ENCODE peak calls at places on chromosomes 3 and 15, in ten cellular contexts. V, G, O, R, C, L, E, A, S and I are unnamed samples.

GRCh38 chr3:51933471-51934138 is 8.1 kb downstream of the RRP9 start:
- DNase-seq in V (no peak), G (no peak), O (no peak), R (no peak), C (no peak), L (no peak), E (no peak), A (no peak), S (no peak), I (no peak)

GRCh38 chr15:39834256-39834655 is 51.6 kb upstream of the FSIP1 start:
- DNase-seq in V (no peak), G (no peak), O (no peak), R (no peak), C (peak), L (no peak), E (no peak), A (no peak), S (no peak), I (peak)

GRCh38 chr3:66809579-66809958 is 188.5 kb upstream of the KBTBD8 start:
- DNase-seq in V (no peak), G (no peak), O (no peak), R (no peak), C (no peak), L (no peak), E (peak), A (peak), S (no peak), I (no peak)

GRCh38 chr3:139532996-139533395 is 6.5 kb downstream of the RBP1 start:
- DNase-seq in V (no peak), G (no peak), O (no peak), R (no peak), C (peak), L (no peak), E (no peak), A (no peak), S (no peak), I (peak)

GRCh38 chr15:80599359-80599758 is 95.8 kb upstream of the ABHD17C start:
- DNase-seq in V (no peak), G (no peak), O (no peak), R (peak), C (peak), L (no peak), E (no peak), A (no peak), S (no peak), I (peak)

GRCh38 chr3:152458023-152458724 is 189.4 kb downstream of the MBNL1 start:
- DNase-seq in V (no peak), G (no peak), O (no peak), R (no peak), C (no peak), L (no peak), E (no peak), A (no peak), S (no peak), I (no peak)

GRCh38 chr15:45333550-45333949 is 44.8 kb downstream of the GATM start:
- DNase-seq in V (peak), G (no peak), O (no peak), R (peak), C (peak), L (no peak), E (no peak), A (no peak), S (no peak), I (peak)

GRCh38 chr3:177197934-177198484 is 727 bp upstream of the TBL1XR1 start:
- DNase-seq in V (no peak), G (no peak), O (no peak), R (peak), C (no peak), L (no peak), E (no peak), A (no peak), S (no peak), I (peak)

GRCh38 chr3:192033246-192033645 is 572.3 kb downstream of the PYDC2 start:
- DNase-seq in V (no peak), G (no peak), O (no peak), R (no peak), C (peak), L (no peak), E (no peak), A (no peak), S (no peak), I (no peak)

GRCh38 chr3:131141770-131142169 is 115.1 kb downstream of the NEK11 start:
- DNase-seq in V (no peak), G (no peak), O (no peak), R (no peak), C (no peak), L (no peak), E (no peak), A (no peak), S (no peak), I (no peak)

GRCh38 chr3:5229414-5229813 is 41.9 kb downstream of the EDEM1 start:
- DNase-seq in V (no peak), G (no peak), O (no peak), R (no peak), C (no peak), L (no peak), E (no peak), A (no peak), S (no peak), I (no peak)

GRCh38 chr15:53434174-53434678 is 325.2 kb downstream of the WDR72 start:
- DNase-seq in V (no peak), G (no peak), O (no peak), R (no peak), C (no peak), L (no peak), E (no peak), A (no peak), S (no peak), I (no peak)

GRCh38 chr3:148372476-148372875 is 325.2 kb upstream of the AGTR1 start:
- DNase-seq in V (no peak), G (peak), O (no peak), R (peak), C (peak), L (no peak), E (no peak), A (no peak), S (no peak), I (no peak)

GRCh38 chr3:115885621-115886020 is 262.3 kb downstream of the GAP43 start:
- DNase-seq in V (no peak), G (no peak), O (no peak), R (no peak), C (peak), L (no peak), E (no peak), A (peak), S (no peak), I (peak)

GRCh38 chr3:170811928-170812591 is 57.9 kb downstream of the RPL22L1 start:
- DNase-seq in V (peak), G (peak), O (no peak), R (peak), C (peak), L (peak), E (peak), A (peak), S (peak), I (peak)

GRCh38 chr3:15637131-15637951 is 35.8 kb downstream of the BTD start:
- DNase-seq in V (no peak), G (no peak), O (no peak), R (no peak), C (peak), L (no peak), E (no peak), A (no peak), S (no peak), I (no peak)

GRCh38 chr3:14175383-14176037 is 2.9 kb downstream of the XPC start:
- DNase-seq in V (no peak), G (no peak), O (no peak), R (no peak), C (peak), L (no peak), E (peak), A (no peak), S (no peak), I (peak)

GRCh38 chr3:63349583-63350177 is 71.6 kb downstream of the SYNPR start:
- DNase-seq in V (peak), G (no peak), O (no peak), R (peak), C (peak), L (peak), E (peak), A (peak), S (no peak), I (peak)

GRCh38 chr3:134079111-134079531 is 49.4 kb upstream of the SLCO2A1 start:
- DNase-seq in V (no peak), G (no peak), O (no peak), R (no peak), C (no peak), L (no peak), E (no peak), A (no peak), S (no peak), I (no peak)

GRCh38 chr15:89406218-89406716 is 71.6 kb upstream of the POLG start:
- DNase-seq in V (no peak), G (no peak), O (no peak), R (no peak), C (no peak), L (no peak), E (no peak), A (no peak), S (no peak), I (no peak)

GRCh38 chr3:71088019-71088711 is 495.4 kb downstream of the FOXP1 start:
- DNase-seq in V (no peak), G (no peak), O (no peak), R (no peak), C (no peak), L (no peak), E (no peak), A (no peak), S (no peak), I (no peak)

GRCh38 chr3:28940530-28940929 is 340.3 kb upstream of the RBMS3 start:
- DNase-seq in V (no peak), G (peak), O (no peak), R (no peak), C (peak), L (no peak), E (no peak), A (no peak), S (no peak), I (peak)

GRCh38 chr15:36757189-36757814 is 177.9 kb downstream of the CDIN1 start:
- DNase-seq in V (no peak), G (no peak), O (no peak), R (no peak), C (peak), L (no peak), E (no peak), A (no peak), S (no peak), I (no peak)

GRCh38 chr3:192929755-192930491 is 12.3 kb upstream of the MB21D2 start:
- DNase-seq in V (no peak), G (no peak), O (no peak), R (no peak), C (peak), L (no peak), E (no peak), A (no peak), S (no peak), I (peak)

GRCh38 chr15:52220896-52221660 is 29.9 kb upstream of the GNB5 start:
- DNase-seq in V (no peak), G (no peak), O (no peak), R (no peak), C (no peak), L (no peak), E (peak), A (no peak), S (no peak), I (no peak)

GRCh38 chr15:74598126-74598842 is 17.4 kb upstream of the CLK3 start:
- DNase-seq in V (peak), G (peak), O (peak), R (peak), C (peak), L (peak), E (peak), A (peak), S (peak), I (peak)

GRCh38 chr3:15666277-15666676 is 64.7 kb downstream of the BTD start:
- DNase-seq in V (no peak), G (no peak), O (no peak), R (no peak), C (no peak), L (no peak), E (no peak), A (no peak), S (no peak), I (no peak)

GRCh38 chr3:164927728-164928127 is 150.6 kb downstream of the SI start:
- DNase-seq in V (no peak), G (no peak), O (no peak), R (no peak), C (no peak), L (no peak), E (no peak), A (no peak), S (no peak), I (no peak)

GRCh38 chr3:146139586-146140110 is 21.3 kb downstream of the PLOD2 start:
- DNase-seq in V (no peak), G (no peak), O (no peak), R (no peak), C (no peak), L (no peak), E (no peak), A (no peak), S (no peak), I (peak)

GRCh38 chr3:35772364-35773009 is 133.2 kb downstream of the ARPP21 start:
- DNase-seq in V (no peak), G (no peak), O (no peak), R (no peak), C (peak), L (no peak), E (no peak), A (no peak), S (no peak), I (no peak)
- H3K4me3 ChIP-seq in V (no peak), G (no peak), O (no peak), R (no peak), C (no peak), L (no peak), E (no peak), A (no peak), S (no peak), I (no peak)

GRCh38 chr3:45906681-45907220 is 20.4 kb downstream of the CCR9 start:
- DNase-seq in V (no peak), G (no peak), O (no peak), R (no peak), C (peak), L (no peak), E (peak), A (peak), S (no peak), I (peak)
- TF ChIP-seq CTCF in V (peak), G (no peak), O (peak), R (no peak), C (peak), L (peak), E (peak), A (peak), S (peak), I (peak)

GRCh38 chr15:58462973-58463663 is 31.3 kb downstream of the LIPC start:
- DNase-seq in V (no peak), G (no peak), O (no peak), R (no peak), C (no peak), L (no peak), E (no peak), A (no peak), S (no peak), I (no peak)

GRCh38 chr15:58465866-58466517 is 34.2 kb downstream of the LIPC start:
- DNase-seq in V (no peak), G (no peak), O (no peak), R (no peak), C (peak), L (no peak), E (no peak), A (no peak), S (no peak), I (peak)

GRCh38 chr15:58465070-58465469 is 33.3 kb downstream of the LIPC start:
- DNase-seq in V (no peak), G (no peak), O (no peak), R (no peak), C (no peak), L (no peak), E (no peak), A (no peak), S (no peak), I (no peak)

GRCh38 chr15:58462547-58462946 is 30.8 kb downstream of the LIPC start:
- DNase-seq in V (peak), G (peak), O (no peak), R (no peak), C (no peak), L (no peak), E (peak), A (no peak), S (no peak), I (no peak)

DNA sequence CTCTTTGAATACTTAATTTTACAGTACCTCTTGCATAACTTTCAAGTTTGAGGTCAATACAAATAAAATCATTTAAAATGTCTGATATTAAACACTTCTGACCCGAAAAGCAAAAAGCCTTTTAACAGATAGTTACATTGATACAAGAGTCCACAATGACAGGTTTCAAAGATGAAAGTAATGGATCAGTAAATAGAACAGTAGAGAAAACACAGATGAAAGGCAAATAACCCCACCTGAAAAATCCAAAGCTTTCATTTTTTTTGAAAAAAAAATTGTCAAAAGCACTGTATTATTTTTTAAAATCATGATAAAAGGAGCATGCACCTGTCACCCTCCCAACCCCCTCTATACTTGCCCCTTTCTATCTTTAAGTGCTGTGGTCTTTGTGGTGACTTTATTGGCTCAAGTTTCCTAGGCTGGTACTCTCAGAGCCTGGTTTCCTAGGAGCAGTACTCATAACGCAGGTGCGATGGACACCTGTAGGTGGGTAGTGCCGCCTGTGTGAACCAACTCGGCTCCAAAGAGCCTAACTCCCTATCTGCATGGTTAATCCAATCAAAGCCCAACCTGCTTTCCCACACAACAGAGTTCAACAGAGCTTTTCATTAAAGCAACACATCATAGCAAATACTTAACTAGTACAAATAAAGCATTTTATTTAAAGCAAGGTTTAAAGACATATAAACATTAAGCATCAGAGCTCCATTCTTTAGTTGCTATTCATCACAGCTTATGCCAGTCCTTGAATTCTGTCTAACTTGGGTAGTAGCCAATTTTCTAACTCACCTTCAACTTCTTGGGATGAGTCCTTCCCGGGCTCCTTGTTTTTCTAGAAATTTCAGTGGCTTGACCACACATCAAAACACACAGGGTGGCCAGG is 32.3 kb downstream of the LIPC start:
- DNase-seq in V (no peak), G (no peak), O (no peak), R (no peak), C (peak), L (no peak), E (peak), A (no peak), S (no peak), I (no peak)
- H3K4me3 ChIP-seq in V (no peak), G (no peak), O (no peak), R (no peak), C (no peak), L (no peak), E (no peak), A (no peak), S (no peak), I (no peak)

GRCh38 chr3:43248956-43249355 is 37.4 kb upstream of the SNRK start:
- DNase-seq in V (no peak), G (no peak), O (no peak), R (no peak), C (no peak), L (no peak), E (no peak), A (no peak), S (no peak), I (no peak)

GRCh38 chr3:43248194-43248593 is 38.1 kb upstream of the SNRK start:
- DNase-seq in V (no peak), G (no peak), O (no peak), R (no peak), C (no peak), L (no peak), E (no peak), A (no peak), S (no peak), I (no peak)

GRCh38 chr3:43244694-43245093 is 41.6 kb upstream of the SNRK start:
- DNase-seq in V (no peak), G (no peak), O (no peak), R (no peak), C (no peak), L (no peak), E (no peak), A (no peak), S (no peak), I (no peak)

GRCh38 chr3:43247556-43248186 is 38.7 kb upstream of the SNRK start:
- DNase-seq in V (no peak), G (no peak), O (no peak), R (no peak), C (no peak), L (no peak), E (no peak), A (no peak), S (no peak), I (no peak)

DNA sequence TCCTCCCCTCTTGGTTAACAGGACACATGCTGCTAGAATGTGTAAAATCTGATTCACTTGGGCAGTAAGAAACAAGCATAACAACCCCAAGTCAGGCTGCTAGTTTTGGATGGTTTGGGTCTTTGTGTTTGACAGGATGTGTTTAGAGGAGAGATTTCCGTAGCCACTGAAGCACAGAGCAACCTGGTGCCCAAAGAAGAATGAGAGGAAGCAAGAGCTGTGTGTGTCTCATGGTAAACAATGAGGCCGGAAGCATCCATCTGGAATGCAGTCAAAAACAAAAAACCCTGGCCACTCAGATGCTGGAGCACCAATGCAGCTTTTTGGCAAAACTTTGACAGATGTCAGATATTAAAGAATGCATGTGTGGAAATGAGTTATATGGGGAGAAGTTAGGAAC is 39.4 kb upstream of the SNRK start:
- DNase-seq in V (no peak), G (no peak), O (no peak), R (no peak), C (no peak), L (no peak), E (peak), A (peak), S (no peak), I (peak)
- TF ChIP-seq CTCF in V (no peak), G (no peak), O (no peak), R (no peak), C (no peak), L (no peak), E (no peak), A (no peak), S (no peak), I (no peak)